ENCODE peak calls at places on chromosomes 16 and 17, in five cellular contexts. K, G, R, S and L are unnamed samples.

GRCh38 chr17:60351012-60351695 is 40.8 kb downstream of the USP32 start:
- DNase-seq in K (no peak), G (no peak), R (no peak), S (no peak), L (no peak)

GRCh38 chr17:28367641-28368305 is 2.3 kb downstream of the VTN start:
- DNase-seq in K (no peak), G (no peak), R (no peak), S (no peak), L (no peak)

GRCh38 chr17:35726609-35727460 is 4.6 kb upstream of the RASL10B start:
- DNase-seq in K (peak; percentile 76), G (peak; percentile 94), R (no peak), S (no peak), L (no peak)

GRCh38 chr16:9334091-9334490 is 242.6 kb downstream of the HAPSTR1 start:
- DNase-seq in K (no peak), G (no peak), R (no peak), S (no peak), L (no peak)

GRCh38 chr17:17043668-17044226 is 1.5 kb downstream of the MPRIP start:
- DNase-seq in K (no peak), G (peak; percentile 47), R (no peak), S (peak; percentile 45), L (no peak)

GRCh38 chr16:58225965-58226602 is 28.2 kb upstream of the CSNK2A2 start:
- DNase-seq in K (no peak), G (no peak), R (no peak), S (no peak), L (no peak)

GRCh38 chr17:48908853-48909394 is 717 bp downstream of the UBE2Z start:
- DNase-seq in K (peak; percentile 85), G (peak; percentile 97), R (peak; percentile 89), S (peak; percentile 90), L (peak; percentile 77)

GRCh38 chr16:57489229-57489628 is 2.9 kb upstream of the DOK4 start:
- DNase-seq in K (no peak), G (no peak), R (no peak), S (no peak), L (no peak)

GRCh38 chr17:79023886-79024771 is at the start of gene C1QTNF1:
- DNase-seq in K (no peak), G (peak; percentile 61), R (no peak), S (peak; percentile 70), L (no peak)

GRCh38 chr17:81954131-81955057 is 6.6 kb downstream of the NOTUM start:
- DNase-seq in K (no peak), G (no peak), R (no peak), S (no peak), L (no peak)

GRCh38 chr16:12319464-12320030 is 343.0 kb downstream of the SNX29 start:
- DNase-seq in K (no peak), G (peak; percentile 51), R (no peak), S (no peak), L (no peak)

GRCh38 chr16:29737713-29738112 is 8.1 kb downstream of the C16orf54 start:
- DNase-seq in K (no peak), G (no peak), R (no peak), S (no peak), L (no peak)

GRCh38 chr16:4556112-4556511 is at the start of gene C16orf96:
- DNase-seq in K (peak; percentile 29), G (peak; percentile 45), R (no peak), S (no peak), L (no peak)

GRCh38 chr17:78252111-78252634 is 20.7 kb downstream of the TMEM235 start:
- DNase-seq in K (no peak), G (no peak), R (peak; percentile 34), S (no peak), L (peak; percentile 35)

GRCh38 chr17:19900809-19901208 is 33.1 kb upstream of the ULK2 start:
- DNase-seq in K (peak; percentile 64), G (no peak), R (no peak), S (no peak), L (no peak)

GRCh38 chr16:3819741-3820724 is 60.5 kb downstream of the CREBBP start:
- DNase-seq in K (peak; percentile 96), G (no peak), R (no peak), S (no peak), L (no peak)

GRCh38 chr16:64437706-64438329 is 684.0 kb downstream of the CDH11 start:
- DNase-seq in K (no peak), G (no peak), R (no peak), S (no peak), L (no peak)

GRCh38 chr17:61400058-61400785 is 579 bp downstream of the TBX2 start:
- DNase-seq in K (peak; percentile 43), G (peak; percentile 53), R (no peak), S (peak; percentile 64), L (no peak)

GRCh38 chr17:1069847-1070246 is 72.9 kb downstream of the TIMM22 start:
- DNase-seq in K (no peak), G (no peak), R (no peak), S (no peak), L (no peak)

GRCh38 chr17:18184143-18185007 is 747 bp downstream of the ALKBH5 start:
- DNase-seq in K (peak; percentile 33), G (peak; percentile 68), R (peak; percentile 57), S (peak; percentile 66), L (peak; percentile 61)

GRCh38 chr17:19987897-19988296 is 10.3 kb upstream of the AKAP10 start:
- DNase-seq in K (no peak), G (no peak), R (no peak), S (no peak), L (no peak)

GRCh38 chr17:4789701-4789950 is 862 bp downstream of the GLTPD2 start:
- DNase-seq in K (no peak), G (no peak), R (no peak), S (no peak), L (no peak)

GRCh38 chr16:28212532-28212873 is 738 bp upstream of the XPO6 start:
- DNase-seq in K (peak; percentile 51), G (peak; percentile 72), R (no peak), S (no peak), L (no peak)

GRCh38 chr17:17183744-17184143 is 22.4 kb downstream of the PLD6 start:
- DNase-seq in K (no peak), G (no peak), R (no peak), S (no peak), L (no peak)

GRCh38 chr17:81066072-81066471 is 31.1 kb downstream of the BAIAP2 start:
- DNase-seq in K (peak; percentile 41), G (no peak), R (no peak), S (no peak), L (no peak)

GRCh38 chr16:85376292-85377095 is 236.6 kb upstream of the GSE1 start:
- DNase-seq in K (peak; percentile 65), G (no peak), R (no peak), S (no peak), L (no peak)

GRCh38 chr16:1981972-1982574 is 804 bp upstream of the NOXO1 start:
- DNase-seq in K (no peak), G (no peak), R (no peak), S (no peak), L (no peak)

GRCh38 chr16:89338863-89339262 is 121.4 kb downstream of the ZNF778 start:
- DNase-seq in K (no peak), G (no peak), R (no peak), S (no peak), L (no peak)

GRCh38 chr16:56910654-56911539 is 21.0 kb upstream of the HERPUD1 start:
- DNase-seq in K (peak; percentile 36), G (peak; percentile 57), R (no peak), S (no peak), L (no peak)

GRCh38 chr17:37752482-37752881 is 7.6 kb upstream of the HNF1B start:
- DNase-seq in K (peak; percentile 43), G (no peak), R (no peak), S (no peak), L (no peak)

GRCh38 chr16:22924492-22924891 is 110.5 kb downstream of the HS3ST2 start:
- DNase-seq in K (peak; percentile 46), G (no peak), R (no peak), S (no peak), L (no peak)